ENCODE peak calls at places on chromosomes 4 and X, in ten cellular contexts. G, U, P, A, Z, F, O, X, V and M are unnamed samples.

GRCh38 chr4:4471195-4471594 is 70.7 kb downstream of the STX18 start:
- DNase-seq in U (no peak), V (no peak), A (no peak), O (no peak), F (no peak), G (no peak), Z (no peak), X (no peak), P (no peak), M (no peak)

GRCh38 chr4:151792995-151793394 is 32.2 kb upstream of the GATB start:
- DNase-seq in X (no peak), U (no peak), V (no peak), Z (no peak), G (no peak), O (no peak), A (no peak), P (no peak), F (no peak), M (no peak)

GRCh38 chrX:40153335-40154221 is 55.8 kb upstream of the BCOR start:
- DNase-seq in P (peak; percentile 83), O (peak; percentile 86), U (no peak), X (no peak), V (peak; percentile 35), A (no peak), Z (peak; percentile 49), F (peak; percentile 76), G (no peak), M (peak; percentile 73)

GRCh38 chrX:139758809-139759208 is 50.8 kb upstream of the MCF2 start:
- DNase-seq in O (no peak), P (no peak), G (no peak), A (no peak), V (no peak), X (no peak), Z (no peak), U (no peak), F (no peak), M (no peak)

GRCh38 chr4:107115185-107115847 is 79.2 kb upstream of the DKK2 start:
- DNase-seq in P (no peak), A (peak; percentile 2), Z (no peak), O (no peak), X (no peak), G (peak; percentile 80), U (peak; percentile 20), V (no peak), F (no peak), M (no peak)

GRCh38 chrX:151151668-151152267 is 24.6 kb upstream of the GPR50 start:
- DNase-seq in O (no peak), U (peak; percentile 10), Z (no peak), G (peak; percentile 53), X (no peak), F (no peak), V (peak; percentile 29), P (peak; percentile 28), A (peak; percentile 66), M (peak; percentile 38)

GRCh38 chr4:4406455-4407298 is 19.8 kb downstream of the NSG1 start:
- DNase-seq in V (no peak), Z (no peak), G (no peak), F (no peak), P (no peak), U (no peak), O (peak; percentile 70), X (no peak), A (no peak), M (no peak)

GRCh38 chrX:150185766-150186165 is 177.4 kb upstream of the MAMLD1 start:
- DNase-seq in Z (no peak), X (no peak), F (no peak), O (no peak), A (no peak), V (no peak), U (no peak), P (no peak), G (no peak), M (no peak)

GRCh38 chrX:118751950-118752783 is 24.8 kb downstream of the IL13RA1 start:
- DNase-seq in G (no peak), P (peak; percentile 37), U (no peak), O (no peak), F (no peak), V (no peak), Z (no peak), A (no peak), X (no peak), M (peak; percentile 49)

GRCh38 chr4:80535551-80535950 is 200.0 kb downstream of the CFAP299 start:
- DNase-seq in U (no peak), F (no peak), A (no peak), X (no peak), V (no peak), G (no peak), Z (no peak), P (no peak), O (no peak), M (no peak)

GRCh38 chr4:69092190-69092589 is 4.1 kb upstream of the UGT2B7 start:
- DNase-seq in U (no peak), V (no peak), Z (no peak), X (no peak), O (no peak), A (peak; percentile 39), G (peak; percentile 59), P (no peak), F (no peak), M (no peak)

GRCh38 chr4:149291463-149291862 is 524.2 kb downstream of the IQCM start:
- DNase-seq in O (no peak), P (no peak), V (no peak), U (no peak), G (peak; percentile 69), X (no peak), Z (peak; percentile 54), F (no peak), A (peak; percentile 88), M (no peak)

GRCh38 chr4:921830-922331 is 10.2 kb downstream of the GAK start:
- DNase-seq in U (no peak), Z (no peak), F (peak; percentile 37), O (peak; percentile 49), A (no peak), G (no peak), P (peak; percentile 72), V (no peak), X (peak; percentile 14), M (peak; percentile 54)

GRCh38 chr4:7263166-7263565 is 70.8 kb downstream of the SORCS2 start:
- DNase-seq in F (no peak), V (no peak), G (no peak), A (no peak), X (no peak), O (no peak), P (no peak), U (no peak), Z (no peak), M (no peak)

GRCh38 chr4:87560802-87561201 is 31.6 kb upstream of the SPARCL1 start:
- DNase-seq in X (no peak), G (peak; percentile 51), A (no peak), F (no peak), P (no peak), O (no peak), Z (no peak), V (no peak), U (no peak), M (no peak)

GRCh38 chr4:69546121-69546520 is 50.4 kb upstream of the UGT2B4 start:
- DNase-seq in F (no peak), X (no peak), G (peak; percentile 0), P (no peak), Z (no peak), U (no peak), V (no peak), O (no peak), A (no peak), M (no peak)

GRCh38 chr4:99062120-99062519 is 26.5 kb downstream of the ADH5 start:
- DNase-seq in V (no peak), P (no peak), F (no peak), Z (no peak), X (no peak), U (no peak), A (no peak), G (no peak), O (no peak), M (no peak)

GRCh38 chrX:1026263-1027015 is 186.0 kb downstream of the CRLF2 start:
- DNase-seq in O (no peak), P (peak; percentile 26), V (no peak), G (no peak), U (no peak), Z (no peak), X (no peak), A (no peak), F (no peak), M (no peak)

GRCh38 chr4:16224264-16224663 is 2.0 kb downstream of the TAPT1 start:
- DNase-seq in A (no peak), X (no peak), V (no peak), G (no peak), O (no peak), Z (no peak), U (no peak), P (no peak), F (no peak), M (no peak)

GRCh38 chr4:37232315-37232714 is 12.2 kb upstream of the NWD2 start:
- DNase-seq in G (no peak), A (no peak), Z (no peak), F (no peak), U (no peak), O (no peak), X (no peak), V (no peak), P (no peak), M (no peak)

GRCh38 chr4:112593438-112594133 is 43.1 kb downstream of the ZGRF1 start:
- DNase-seq in G (no peak), U (no peak), X (no peak), O (no peak), Z (no peak), A (no peak), V (no peak), P (peak; percentile 12), F (no peak), M (peak; percentile 15)

GRCh38 chrX:57156397-57157049 is 19.3 kb upstream of the SPIN2A start:
- DNase-seq in P (no peak), X (no peak), Z (no peak), U (no peak), A (peak; percentile 45), G (peak; percentile 28), F (no peak), O (no peak), V (no peak), M (no peak)
- TF ChIP-seq CTCF in P (no peak), X (no peak), Z (peak; percentile 53), U (peak; percentile 39), A (peak; percentile 44), G (peak; percentile 20), F (peak; percentile 35), O (peak; percentile 9), V (peak; percentile 31), M (peak; percentile 34)

GRCh38 chr4:14583752-14584151 is 418.5 kb upstream of the CPEB2 start:
- DNase-seq in F (no peak), U (no peak), V (no peak), G (no peak), X (no peak), P (no peak), O (no peak), A (no peak), Z (no peak), M (no peak)
- TF ChIP-seq CTCF in F (no peak), U (no peak), V (no peak), G (no peak), X (no peak), P (no peak), O (no peak), A (no peak), Z (no peak), M (no peak)

GRCh38 chr4:71732706-71733105 is 51.2 kb downstream of the GC start:
- DNase-seq in V (peak; percentile 3), P (peak; percentile 11), G (peak; percentile 35), X (no peak), O (no peak), U (peak; percentile 3), A (peak; percentile 44), F (no peak), Z (no peak), M (no peak)
- TF ChIP-seq CTCF in V (peak; percentile 44), P (peak; percentile 6), G (peak; percentile 34), X (no peak), O (peak; percentile 13), U (peak; percentile 39), A (peak; percentile 47), F (peak; percentile 36), Z (peak; percentile 42), M (peak; percentile 46)

GRCh38 chrX:152912121-152912520 is 14.3 kb downstream of the ZNF185 start:
- DNase-seq in X (no peak), O (no peak), A (no peak), U (no peak), G (no peak), V (no peak), Z (no peak), F (no peak), P (no peak), M (no peak)
- TF ChIP-seq CTCF in X (no peak), O (no peak), A (no peak), U (no peak), G (no peak), V (no peak), Z (peak; percentile 15), F (no peak), P (no peak), M (no peak)